ENCODE peak calls at places on chromosome 20, in five cellular contexts. One of them, this sample, is unnamed.
A peak's percentile ranks its signal among the peaks of the same experiment; 100 is the strongest.

GRCh38 chr20:17315491-17316231 is 88.8 kb downstream of the PCSK2 start:
- DNase-seq in sigmoid colon: no peak
- DNase-seq in cardiac muscle cell: no peak
- DNase-seq in IMR-90: no peak
- DNase-seq in heart left ventricle: no peak
- DNase-seq in this sample: no peak

GRCh38 chr20:60057123-60057865 is 99.1 kb downstream of the CDH26 start:
- DNase-seq in sigmoid colon: peak; percentile 60
- DNase-seq in cardiac muscle cell: peak; percentile 70
- DNase-seq in IMR-90: peak; percentile 65
- DNase-seq in heart left ventricle: peak; percentile 70
- DNase-seq in this sample: peak; percentile 96

GRCh38 chr20:64100946-64101688 is 6.2 kb downstream of the NPBWR2 start:
- DNase-seq in sigmoid colon: no peak
- DNase-seq in cardiac muscle cell: no peak
- DNase-seq in IMR-90: no peak
- DNase-seq in heart left ventricle: peak; percentile 4
- DNase-seq in this sample: no peak

GRCh38 chr20:13771853-13772453 is 12.8 kb downstream of the ESF1 start:
- DNase-seq in sigmoid colon: no peak
- DNase-seq in cardiac muscle cell: peak; percentile 41
- DNase-seq in IMR-90: peak; percentile 27
- DNase-seq in heart left ventricle: no peak
- DNase-seq in this sample: peak; percentile 37

GRCh38 chr20:11394145-11394833 is 523.4 kb upstream of the BTBD3 start:
- DNase-seq in sigmoid colon: no peak
- DNase-seq in cardiac muscle cell: peak; percentile 48
- DNase-seq in IMR-90: peak; percentile 97
- DNase-seq in heart left ventricle: no peak
- DNase-seq in this sample: no peak

GRCh38 chr20:57821930-57822329 is 112.1 kb upstream of the PMEPA1 start:
- DNase-seq in sigmoid colon: peak; percentile 2
- DNase-seq in cardiac muscle cell: no peak
- DNase-seq in IMR-90: no peak
- DNase-seq in heart left ventricle: no peak
- DNase-seq in this sample: no peak

GRCh38 chr20:11090751-11091150 is 417.0 kb upstream of the JAG1 start:
- DNase-seq in sigmoid colon: no peak
- DNase-seq in cardiac muscle cell: no peak
- DNase-seq in IMR-90: no peak
- DNase-seq in heart left ventricle: no peak
- DNase-seq in this sample: no peak

GRCh38 chr20:38033330-38034107 is at the start of the genes RPRD1B and TTI1:
- DNase-seq in sigmoid colon: peak; percentile 94
- DNase-seq in cardiac muscle cell: peak; percentile 89
- DNase-seq in IMR-90: peak; percentile 84
- DNase-seq in heart left ventricle: peak; percentile 93
- DNase-seq in this sample: peak; percentile 96

GRCh38 chr20:5156670-5157448 is 30.1 kb downstream of the CDS2 start:
- DNase-seq in sigmoid colon: no peak
- DNase-seq in cardiac muscle cell: peak; percentile 35
- DNase-seq in IMR-90: peak; percentile 74
- DNase-seq in heart left ventricle: no peak
- DNase-seq in this sample: no peak

GRCh38 chr20:59822291-59823029 is 111.0 kb downstream of the SYCP2 start:
- DNase-seq in sigmoid colon: no peak
- DNase-seq in cardiac muscle cell: no peak
- DNase-seq in IMR-90: no peak
- DNase-seq in heart left ventricle: no peak
- DNase-seq in this sample: no peak

GRCh38 chr20:36474563-36474962 is 66.8 kb upstream of the MYL9 start:
- DNase-seq in sigmoid colon: no peak
- DNase-seq in cardiac muscle cell: no peak
- DNase-seq in IMR-90: no peak
- DNase-seq in heart left ventricle: no peak
- DNase-seq in this sample: no peak

GRCh38 chr20:5680227-5680626 is 70.0 kb upstream of the SHLD1 start:
- DNase-seq in sigmoid colon: no peak
- DNase-seq in cardiac muscle cell: no peak
- DNase-seq in IMR-90: peak; percentile 11
- DNase-seq in heart left ventricle: no peak
- DNase-seq in this sample: no peak

GRCh38 chr20:57860576-57860975 is 150.8 kb upstream of the PMEPA1 start:
- DNase-seq in sigmoid colon: no peak
- DNase-seq in cardiac muscle cell: no peak
- DNase-seq in IMR-90: no peak
- DNase-seq in heart left ventricle: no peak
- DNase-seq in this sample: no peak

GRCh38 chr20:52983726-52984450 is 11.7 kb downstream of the TSHZ2 start:
- DNase-seq in sigmoid colon: no peak
- DNase-seq in cardiac muscle cell: no peak
- DNase-seq in IMR-90: no peak
- DNase-seq in heart left ventricle: no peak
- DNase-seq in this sample: no peak

GRCh38 chr20:49671429-49671828 is 42.2 kb downstream of the B4GALT5 start:
- DNase-seq in sigmoid colon: no peak
- DNase-seq in cardiac muscle cell: no peak
- DNase-seq in IMR-90: no peak
- DNase-seq in heart left ventricle: no peak
- DNase-seq in this sample: no peak

GRCh38 chr20:3995067-3995748 is 20.1 kb downstream of the RNF24 start:
- DNase-seq in sigmoid colon: no peak
- DNase-seq in cardiac muscle cell: peak; percentile 40
- DNase-seq in IMR-90: peak; percentile 44
- DNase-seq in heart left ventricle: no peak
- DNase-seq in this sample: no peak

GRCh38 chr20:57958050-57958420 is 248.2 kb upstream of the PMEPA1 start:
- DNase-seq in sigmoid colon: no peak
- DNase-seq in cardiac muscle cell: no peak
- DNase-seq in IMR-90: no peak
- DNase-seq in heart left ventricle: no peak
- DNase-seq in this sample: no peak

GRCh38 chr20:34566978-34567884 is 8.7 kb downstream of the MAP1LC3A start:
- DNase-seq in sigmoid colon: peak; percentile 28
- DNase-seq in cardiac muscle cell: no peak
- DNase-seq in IMR-90: no peak
- DNase-seq in heart left ventricle: no peak
- DNase-seq in this sample: no peak

GRCh38 chr20:48687097-48687800 is 140.6 kb downstream of the PREX1 start:
- DNase-seq in sigmoid colon: no peak
- DNase-seq in cardiac muscle cell: no peak
- DNase-seq in IMR-90: no peak
- DNase-seq in heart left ventricle: no peak
- DNase-seq in this sample: no peak

GRCh38 chr20:51216850-51217249 is 193.9 kb upstream of the KCNG1 start:
- DNase-seq in sigmoid colon: no peak
- DNase-seq in cardiac muscle cell: no peak
- DNase-seq in IMR-90: no peak
- DNase-seq in heart left ventricle: no peak
- DNase-seq in this sample: no peak

GRCh38 chr20:10434832-10435812 is at the start of gene SLX4IP:
- DNase-seq in sigmoid colon: peak; percentile 96
- DNase-seq in cardiac muscle cell: peak; percentile 97
- DNase-seq in IMR-90: peak; percentile 95
- DNase-seq in heart left ventricle: peak; percentile 94
- DNase-seq in this sample: peak; percentile 97

GRCh38 chr20:6583134-6583738 is 184.2 kb upstream of the BMP2 start:
- DNase-seq in sigmoid colon: peak; percentile 67
- DNase-seq in cardiac muscle cell: peak; percentile 83
- DNase-seq in IMR-90: peak; percentile 55
- DNase-seq in heart left ventricle: peak; percentile 33
- DNase-seq in this sample: peak; percentile 68

GRCh38 chr20:34927736-34928135 is 27.9 kb downstream of the GSS start:
- DNase-seq in sigmoid colon: no peak
- DNase-seq in cardiac muscle cell: no peak
- DNase-seq in IMR-90: peak; percentile 23
- DNase-seq in heart left ventricle: no peak
- DNase-seq in this sample: no peak

GRCh38 chr20:59748555-59749292 is 144.4 kb downstream of the PHACTR3 start:
- DNase-seq in sigmoid colon: peak; percentile 84
- DNase-seq in cardiac muscle cell: peak; percentile 66
- DNase-seq in IMR-90: peak; percentile 19
- DNase-seq in heart left ventricle: peak; percentile 38
- DNase-seq in this sample: no peak

GRCh38 chr20:18638768-18639167 is 50.9 kb downstream of the DTD1 start:
- DNase-seq in sigmoid colon: peak; percentile 28
- DNase-seq in cardiac muscle cell: no peak
- DNase-seq in IMR-90: peak; percentile 26
- DNase-seq in heart left ventricle: no peak
- DNase-seq in this sample: no peak

GRCh38 chr20:25508083-25508770 is 77.1 kb downstream of the NINL start:
- DNase-seq in sigmoid colon: no peak
- DNase-seq in cardiac muscle cell: peak; percentile 73
- DNase-seq in IMR-90: peak; percentile 85
- DNase-seq in heart left ventricle: no peak
- DNase-seq in this sample: no peak

GRCh38 chr20:568097-568864 is 24.7 kb upstream of the CSNK2A1 start:
- DNase-seq in sigmoid colon: no peak
- DNase-seq in cardiac muscle cell: no peak
- DNase-seq in IMR-90: no peak
- DNase-seq in heart left ventricle: peak; percentile 84
- DNase-seq in this sample: no peak

GRCh38 chr20:60501048-60501447 is 542.8 kb downstream of the CDH26 start:
- DNase-seq in sigmoid colon: no peak
- DNase-seq in cardiac muscle cell: no peak
- DNase-seq in IMR-90: no peak
- DNase-seq in heart left ventricle: no peak
- DNase-seq in this sample: no peak

GRCh38 chr20:53926428-53927028 is 143.9 kb downstream of the BCAS1 start:
- DNase-seq in sigmoid colon: no peak
- DNase-seq in cardiac muscle cell: peak; percentile 94
- DNase-seq in IMR-90: peak; percentile 97
- DNase-seq in heart left ventricle: no peak
- DNase-seq in this sample: no peak

GRCh38 chr20:18738055-18738454 is 75.5 kb upstream of the SCP2D1 start:
- DNase-seq in sigmoid colon: no peak
- DNase-seq in cardiac muscle cell: peak; percentile 24
- DNase-seq in IMR-90: no peak
- DNase-seq in heart left ventricle: no peak
- DNase-seq in this sample: no peak

GRCh38 chr20:35387334-35387733 is 24.4 kb downstream of the UQCC1 start:
- DNase-seq in sigmoid colon: no peak
- DNase-seq in cardiac muscle cell: peak; percentile 61
- DNase-seq in IMR-90: peak; percentile 63
- DNase-seq in heart left ventricle: no peak
- DNase-seq in this sample: no peak

GRCh38 chr20:52104546-52105044 is 87.0 kb downstream of the ZFP64 start:
- DNase-seq in sigmoid colon: no peak
- DNase-seq in cardiac muscle cell: peak; percentile 27
- DNase-seq in IMR-90: peak; percentile 8
- DNase-seq in heart left ventricle: no peak
- DNase-seq in this sample: no peak

GRCh38 chr20:2220298-2220697 is 75.5 kb upstream of the TGM3 start:
- DNase-seq in sigmoid colon: no peak
- DNase-seq in cardiac muscle cell: no peak
- DNase-seq in IMR-90: no peak
- DNase-seq in heart left ventricle: no peak
- DNase-seq in this sample: no peak
- H3K4me3 ChIP-seq in sigmoid colon: no peak overlapping the region
- H3K4me3 ChIP-seq in cardiac muscle cell: no peak overlapping the region
- H3K4me3 ChIP-seq in IMR-90: no peak overlapping the region
- H3K4me3 ChIP-seq in heart left ventricle: no peak overlapping the region
- H3K4me3 ChIP-seq in this sample: no peak overlapping the region

GRCh38 chr20:45405566-45406259 is 2.4 kb upstream of the DBNDD2 start:
- DNase-seq in sigmoid colon: peak; percentile 81
- DNase-seq in cardiac muscle cell: no peak
- DNase-seq in IMR-90: no peak
- DNase-seq in heart left ventricle: peak; percentile 79
- DNase-seq in this sample: no peak
- H3K27ac ChIP-seq in sigmoid colon: peak overlapping the region; percentile 94
- H3K27ac ChIP-seq in cardiac muscle cell: no peak overlapping the region
- H3K27ac ChIP-seq in IMR-90: no peak overlapping the region
- H3K27ac ChIP-seq in heart left ventricle: peak overlapping the region; percentile 99
- H3K27ac ChIP-seq in this sample: no peak overlapping the region

GRCh38 chr20:32467506-32468312 is 109.6 kb downstream of the ASXL1 start:
- DNase-seq in sigmoid colon: no peak
- DNase-seq in cardiac muscle cell: no peak
- DNase-seq in IMR-90: no peak
- DNase-seq in heart left ventricle: no peak
- DNase-seq in this sample: no peak

GRCh38 chr20:32468860-32469259 is 110.7 kb downstream of the ASXL1 start:
- DNase-seq in sigmoid colon: no peak
- DNase-seq in cardiac muscle cell: no peak
- DNase-seq in IMR-90: no peak
- DNase-seq in heart left ventricle: no peak
- DNase-seq in this sample: no peak

GRCh38 chr20:32470025-32470861 is 112.1 kb downstream of the ASXL1 start:
- DNase-seq in sigmoid colon: no peak
- DNase-seq in cardiac muscle cell: peak; percentile 90
- DNase-seq in IMR-90: peak; percentile 70
- DNase-seq in heart left ventricle: peak; percentile 72
- DNase-seq in this sample: no peak

GRCh38 chr20:32466739-32467505 is 108.8 kb downstream of the ASXL1 start:
- DNase-seq in sigmoid colon: no peak
- DNase-seq in cardiac muscle cell: no peak
- DNase-seq in IMR-90: no peak
- DNase-seq in heart left ventricle: peak; percentile 23
- DNase-seq in this sample: no peak

GRCh38 chr20:32468313-32468640 is 110.1 kb downstream of the ASXL1 start:
- DNase-seq in sigmoid colon: no peak
- DNase-seq in cardiac muscle cell: no peak
- DNase-seq in IMR-90: no peak
- DNase-seq in heart left ventricle: no peak
- DNase-seq in this sample: no peak
- H3K4me1 ChIP-seq in sigmoid colon: no peaks in the 10 kb centered on the region
- H3K4me1 ChIP-seq in cardiac muscle cell: peaks cover 18% of the 10 kb centered on the region
- H3K4me1 ChIP-seq in IMR-90: peaks cover 37% of the 10 kb centered on the region
- H3K4me1 ChIP-seq in heart left ventricle: peaks cover 66% of the 10 kb centered on the region
- H3K4me1 ChIP-seq in this sample: no peaks in the 10 kb centered on the region

GRCh38 chr20:1953616-1954015 is 40.2 kb downstream of the PDYN start:
- DNase-seq in sigmoid colon: no peak
- DNase-seq in cardiac muscle cell: no peak
- DNase-seq in IMR-90: no peak
- DNase-seq in heart left ventricle: no peak
- DNase-seq in this sample: no peak

GRCh38 chr20:1951436-1952115 is 42.3 kb downstream of the PDYN start:
- DNase-seq in sigmoid colon: peak; percentile 26
- DNase-seq in cardiac muscle cell: no peak
- DNase-seq in IMR-90: no peak
- DNase-seq in heart left ventricle: no peak
- DNase-seq in this sample: no peak

GRCh38 chr20:1952737-1953530 is 40.9 kb downstream of the PDYN start:
- DNase-seq in sigmoid colon: peak; percentile 22
- DNase-seq in cardiac muscle cell: no peak
- DNase-seq in IMR-90: no peak
- DNase-seq in heart left ventricle: no peak
- DNase-seq in this sample: no peak

GRCh38 chr20:1958426-1958825 is 35.4 kb downstream of the PDYN start:
- DNase-seq in sigmoid colon: no peak
- DNase-seq in cardiac muscle cell: no peak
- DNase-seq in IMR-90: no peak
- DNase-seq in heart left ventricle: no peak
- DNase-seq in this sample: no peak

GRCh38 chr20:1955289-1955688 is 38.6 kb downstream of the PDYN start:
- DNase-seq in sigmoid colon: no peak
- DNase-seq in cardiac muscle cell: no peak
- DNase-seq in IMR-90: no peak
- DNase-seq in heart left ventricle: no peak
- DNase-seq in this sample: no peak
- H3K4me3 ChIP-seq in sigmoid colon: no peak overlapping the region
- H3K4me3 ChIP-seq in cardiac muscle cell: no peak overlapping the region
- H3K4me3 ChIP-seq in IMR-90: no peak overlapping the region
- H3K4me3 ChIP-seq in heart left ventricle: no peak overlapping the region
- H3K4me3 ChIP-seq in this sample: no peak overlapping the region

This sample was measured in SJCRH30.